ENCODE peak calls at places on chromosomes 16 and 17, in nine cellular contexts. One of them, this sample, is unnamed.

GRCh38 chr17:80822021-80822699 is 169.5 kb upstream of the CHMP6 start:
- DNase-seq in lung: no peak
- DNase-seq in LoVo: no peak
- DNase-seq in activated naive CD8-positive, alpha-beta T cell treated with anti-CD3 and anti-CD28 coated beads for 36 hours: no peak
- DNase-seq in endothelial cell: no peak
- DNase-seq in memory B cell: no peak
- DNase-seq in activated T-helper 1 cell treated with anti-CD3 and anti-CD28 coated beads, Interleukin-2, amount 50 U/mL, for 16 hours: no peak
- DNase-seq in activated naive CD4-positive, alpha-beta T cell treated with anti-CD3 and anti-CD28 coated beads for 36 hours: no peak
- DNase-seq in retinal pigment epithelial cell: no peak
- DNase-seq in this sample: no peak

GRCh38 chr16:8677481-8677880 is 3.1 kb downstream of the ABAT start:
- DNase-seq in memory B cell: no peak
- DNase-seq in LoVo: no peak
- DNase-seq in retinal pigment epithelial cell: no peak
- DNase-seq in lung: no peak
- DNase-seq in activated naive CD4-positive, alpha-beta T cell treated with anti-CD3 and anti-CD28 coated beads for 36 hours: no peak
- DNase-seq in activated T-helper 1 cell treated with anti-CD3 and anti-CD28 coated beads, Interleukin-2, amount 50 U/mL, for 16 hours: no peak
- DNase-seq in activated naive CD8-positive, alpha-beta T cell treated with anti-CD3 and anti-CD28 coated beads for 36 hours: no peak
- DNase-seq in endothelial cell: no peak
- DNase-seq in this sample: no peak

GRCh38 chr17:50708050-50709000 is 611 bp upstream of the ANKRD40 start:
- DNase-seq in lung: no peak
- DNase-seq in activated naive CD4-positive, alpha-beta T cell treated with anti-CD3 and anti-CD28 coated beads for 36 hours: peak; percentile 23
- DNase-seq in activated T-helper 1 cell treated with anti-CD3 and anti-CD28 coated beads, Interleukin-2, amount 50 U/mL, for 16 hours: no peak
- DNase-seq in LoVo: no peak
- DNase-seq in activated naive CD8-positive, alpha-beta T cell treated with anti-CD3 and anti-CD28 coated beads for 36 hours: no peak
- DNase-seq in memory B cell: no peak
- DNase-seq in endothelial cell: no peak
- DNase-seq in retinal pigment epithelial cell: no peak
- DNase-seq in this sample: peak; percentile 70

GRCh38 chr16:68283346-68283745 is 19.0 kb downstream of the SLC7A6 start:
- DNase-seq in activated T-helper 1 cell treated with anti-CD3 and anti-CD28 coated beads, Interleukin-2, amount 50 U/mL, for 16 hours: no peak
- DNase-seq in endothelial cell: no peak
- DNase-seq in retinal pigment epithelial cell: no peak
- DNase-seq in LoVo: no peak
- DNase-seq in activated naive CD4-positive, alpha-beta T cell treated with anti-CD3 and anti-CD28 coated beads for 36 hours: no peak
- DNase-seq in lung: no peak
- DNase-seq in memory B cell: no peak
- DNase-seq in activated naive CD8-positive, alpha-beta T cell treated with anti-CD3 and anti-CD28 coated beads for 36 hours: no peak
- DNase-seq in this sample: no peak

GRCh38 chr17:45146616-45147101 is 1.6 kb upstream of the HEXIM1 start:
- DNase-seq in endothelial cell: no peak
- DNase-seq in retinal pigment epithelial cell: no peak
- DNase-seq in lung: peak; percentile 57
- DNase-seq in LoVo: peak; percentile 80
- DNase-seq in memory B cell: no peak
- DNase-seq in activated naive CD4-positive, alpha-beta T cell treated with anti-CD3 and anti-CD28 coated beads for 36 hours: no peak
- DNase-seq in activated naive CD8-positive, alpha-beta T cell treated with anti-CD3 and anti-CD28 coated beads for 36 hours: no peak
- DNase-seq in activated T-helper 1 cell treated with anti-CD3 and anti-CD28 coated beads, Interleukin-2, amount 50 U/mL, for 16 hours: no peak
- DNase-seq in this sample: no peak

GRCh38 chr17:43559161-43559816 is 13.1 kb upstream of the ETV4 start:
- DNase-seq in activated T-helper 1 cell treated with anti-CD3 and anti-CD28 coated beads, Interleukin-2, amount 50 U/mL, for 16 hours: no peak
- DNase-seq in lung: no peak
- DNase-seq in memory B cell: no peak
- DNase-seq in endothelial cell: no peak
- DNase-seq in activated naive CD4-positive, alpha-beta T cell treated with anti-CD3 and anti-CD28 coated beads for 36 hours: no peak
- DNase-seq in LoVo: no peak
- DNase-seq in retinal pigment epithelial cell: no peak
- DNase-seq in activated naive CD8-positive, alpha-beta T cell treated with anti-CD3 and anti-CD28 coated beads for 36 hours: no peak
- DNase-seq in this sample: no peak

GRCh38 chr17:45225051-45225700 is 3.5 kb downstream of the FMNL1 start:
- DNase-seq in lung: no peak
- DNase-seq in endothelial cell: no peak
- DNase-seq in activated T-helper 1 cell treated with anti-CD3 and anti-CD28 coated beads, Interleukin-2, amount 50 U/mL, for 16 hours: no peak
- DNase-seq in LoVo: no peak
- DNase-seq in activated naive CD8-positive, alpha-beta T cell treated with anti-CD3 and anti-CD28 coated beads for 36 hours: no peak
- DNase-seq in memory B cell: no peak
- DNase-seq in retinal pigment epithelial cell: no peak
- DNase-seq in activated naive CD4-positive, alpha-beta T cell treated with anti-CD3 and anti-CD28 coated beads for 36 hours: peak; percentile 77
- DNase-seq in this sample: no peak

GRCh38 chr17:29212681-29213121 is 32.5 kb upstream of the MYO18A start:
- DNase-seq in activated T-helper 1 cell treated with anti-CD3 and anti-CD28 coated beads, Interleukin-2, amount 50 U/mL, for 16 hours: no peak
- DNase-seq in retinal pigment epithelial cell: no peak
- DNase-seq in LoVo: no peak
- DNase-seq in endothelial cell: no peak
- DNase-seq in memory B cell: no peak
- DNase-seq in activated naive CD4-positive, alpha-beta T cell treated with anti-CD3 and anti-CD28 coated beads for 36 hours: no peak
- DNase-seq in activated naive CD8-positive, alpha-beta T cell treated with anti-CD3 and anti-CD28 coated beads for 36 hours: no peak
- DNase-seq in lung: no peak
- DNase-seq in this sample: no peak

GRCh38 chr17:58527306-58527705 is 12.9 kb upstream of the MTMR4 start:
- DNase-seq in activated naive CD4-positive, alpha-beta T cell treated with anti-CD3 and anti-CD28 coated beads for 36 hours: no peak
- DNase-seq in retinal pigment epithelial cell: no peak
- DNase-seq in memory B cell: no peak
- DNase-seq in activated naive CD8-positive, alpha-beta T cell treated with anti-CD3 and anti-CD28 coated beads for 36 hours: no peak
- DNase-seq in endothelial cell: no peak
- DNase-seq in LoVo: no peak
- DNase-seq in activated T-helper 1 cell treated with anti-CD3 and anti-CD28 coated beads, Interleukin-2, amount 50 U/mL, for 16 hours: no peak
- DNase-seq in lung: no peak
- DNase-seq in this sample: no peak

GRCh38 chr17:82890339-82890730 is 50.5 kb upstream of the ZNF750 start:
- DNase-seq in retinal pigment epithelial cell: no peak
- DNase-seq in activated T-helper 1 cell treated with anti-CD3 and anti-CD28 coated beads, Interleukin-2, amount 50 U/mL, for 16 hours: no peak
- DNase-seq in LoVo: no peak
- DNase-seq in activated naive CD4-positive, alpha-beta T cell treated with anti-CD3 and anti-CD28 coated beads for 36 hours: no peak
- DNase-seq in lung: peak; percentile 61
- DNase-seq in memory B cell: no peak
- DNase-seq in activated naive CD8-positive, alpha-beta T cell treated with anti-CD3 and anti-CD28 coated beads for 36 hours: no peak
- DNase-seq in endothelial cell: no peak
- DNase-seq in this sample: no peak

GRCh38 chr16:4846503-4846900 is 586 bp downstream of the GLYR1 start:
- DNase-seq in activated T-helper 1 cell treated with anti-CD3 and anti-CD28 coated beads, Interleukin-2, amount 50 U/mL, for 16 hours: no peak
- DNase-seq in lung: peak; percentile 61
- DNase-seq in LoVo: peak; percentile 23
- DNase-seq in retinal pigment epithelial cell: no peak
- DNase-seq in activated naive CD8-positive, alpha-beta T cell treated with anti-CD3 and anti-CD28 coated beads for 36 hours: peak; percentile 27
- DNase-seq in activated naive CD4-positive, alpha-beta T cell treated with anti-CD3 and anti-CD28 coated beads for 36 hours: peak; percentile 23
- DNase-seq in endothelial cell: peak; percentile 44
- DNase-seq in memory B cell: peak; percentile 20
- DNase-seq in this sample: no peak

GRCh38 chr17:78817123-78817522 is 23.5 kb downstream of the USP36 start:
- DNase-seq in memory B cell: no peak
- DNase-seq in endothelial cell: no peak
- DNase-seq in LoVo: no peak
- DNase-seq in activated T-helper 1 cell treated with anti-CD3 and anti-CD28 coated beads, Interleukin-2, amount 50 U/mL, for 16 hours: peak; percentile 27
- DNase-seq in activated naive CD4-positive, alpha-beta T cell treated with anti-CD3 and anti-CD28 coated beads for 36 hours: peak; percentile 82
- DNase-seq in lung: no peak
- DNase-seq in retinal pigment epithelial cell: no peak
- DNase-seq in activated naive CD8-positive, alpha-beta T cell treated with anti-CD3 and anti-CD28 coated beads for 36 hours: peak; percentile 39
- DNase-seq in this sample: no peak

GRCh38 chr16:64150193-64150592 is 971.7 kb downstream of the CDH11 start:
- DNase-seq in retinal pigment epithelial cell: no peak
- DNase-seq in LoVo: no peak
- DNase-seq in activated naive CD8-positive, alpha-beta T cell treated with anti-CD3 and anti-CD28 coated beads for 36 hours: no peak
- DNase-seq in activated naive CD4-positive, alpha-beta T cell treated with anti-CD3 and anti-CD28 coated beads for 36 hours: no peak
- DNase-seq in memory B cell: no peak
- DNase-seq in lung: no peak
- DNase-seq in activated T-helper 1 cell treated with anti-CD3 and anti-CD28 coated beads, Interleukin-2, amount 50 U/mL, for 16 hours: no peak
- DNase-seq in endothelial cell: no peak
- DNase-seq in this sample: no peak

GRCh38 chr17:34306466-34306865 is 12.8 kb upstream of the CCL8 start:
- DNase-seq in activated naive CD4-positive, alpha-beta T cell treated with anti-CD3 and anti-CD28 coated beads for 36 hours: no peak
- DNase-seq in activated naive CD8-positive, alpha-beta T cell treated with anti-CD3 and anti-CD28 coated beads for 36 hours: no peak
- DNase-seq in activated T-helper 1 cell treated with anti-CD3 and anti-CD28 coated beads, Interleukin-2, amount 50 U/mL, for 16 hours: no peak
- DNase-seq in LoVo: no peak
- DNase-seq in endothelial cell: peak; percentile 8
- DNase-seq in retinal pigment epithelial cell: peak; percentile 38
- DNase-seq in memory B cell: no peak
- DNase-seq in lung: peak; percentile 40
- DNase-seq in this sample: peak; percentile 3

GRCh38 chr16:3458852-3459361 is 15.4 kb downstream of the NAA60 start:
- DNase-seq in endothelial cell: no peak
- DNase-seq in activated naive CD8-positive, alpha-beta T cell treated with anti-CD3 and anti-CD28 coated beads for 36 hours: no peak
- DNase-seq in retinal pigment epithelial cell: no peak
- DNase-seq in lung: peak; percentile 47
- DNase-seq in activated naive CD4-positive, alpha-beta T cell treated with anti-CD3 and anti-CD28 coated beads for 36 hours: no peak
- DNase-seq in memory B cell: no peak
- DNase-seq in LoVo: peak; percentile 77
- DNase-seq in activated T-helper 1 cell treated with anti-CD3 and anti-CD28 coated beads, Interleukin-2, amount 50 U/mL, for 16 hours: no peak
- DNase-seq in this sample: no peak

GRCh38 chr16:10180771-10181163 is 1.5 kb downstream of the GRIN2A start:
- DNase-seq in activated T-helper 1 cell treated with anti-CD3 and anti-CD28 coated beads, Interleukin-2, amount 50 U/mL, for 16 hours: no peak
- DNase-seq in retinal pigment epithelial cell: no peak
- DNase-seq in activated naive CD4-positive, alpha-beta T cell treated with anti-CD3 and anti-CD28 coated beads for 36 hours: peak; percentile 24
- DNase-seq in lung: no peak
- DNase-seq in activated naive CD8-positive, alpha-beta T cell treated with anti-CD3 and anti-CD28 coated beads for 36 hours: peak; percentile 44
- DNase-seq in memory B cell: peak; percentile 18
- DNase-seq in LoVo: no peak
- DNase-seq in endothelial cell: peak; percentile 80
- DNase-seq in this sample: no peak

GRCh38 chr17:68169840-68170239 is 78.0 kb upstream of the AMZ2 start:
- DNase-seq in activated naive CD4-positive, alpha-beta T cell treated with anti-CD3 and anti-CD28 coated beads for 36 hours: no peak
- DNase-seq in endothelial cell: no peak
- DNase-seq in retinal pigment epithelial cell: no peak
- DNase-seq in lung: no peak
- DNase-seq in memory B cell: no peak
- DNase-seq in activated T-helper 1 cell treated with anti-CD3 and anti-CD28 coated beads, Interleukin-2, amount 50 U/mL, for 16 hours: no peak
- DNase-seq in activated naive CD8-positive, alpha-beta T cell treated with anti-CD3 and anti-CD28 coated beads for 36 hours: no peak
- DNase-seq in LoVo: no peak
- DNase-seq in this sample: no peak

GRCh38 chr17:72530409-72530808 is 409.6 kb downstream of the SOX9 start:
- DNase-seq in lung: no peak
- DNase-seq in memory B cell: no peak
- DNase-seq in activated naive CD4-positive, alpha-beta T cell treated with anti-CD3 and anti-CD28 coated beads for 36 hours: no peak
- DNase-seq in activated naive CD8-positive, alpha-beta T cell treated with anti-CD3 and anti-CD28 coated beads for 36 hours: no peak
- DNase-seq in LoVo: no peak
- DNase-seq in activated T-helper 1 cell treated with anti-CD3 and anti-CD28 coated beads, Interleukin-2, amount 50 U/mL, for 16 hours: no peak
- DNase-seq in endothelial cell: no peak
- DNase-seq in retinal pigment epithelial cell: no peak
- DNase-seq in this sample: no peak

GRCh38 chr17:77318021-77318420 is 177.3 kb downstream of the SEC14L1 start:
- DNase-seq in memory B cell: no peak
- DNase-seq in endothelial cell: no peak
- DNase-seq in LoVo: no peak
- DNase-seq in lung: no peak
- DNase-seq in retinal pigment epithelial cell: no peak
- DNase-seq in activated T-helper 1 cell treated with anti-CD3 and anti-CD28 coated beads, Interleukin-2, amount 50 U/mL, for 16 hours: no peak
- DNase-seq in activated naive CD8-positive, alpha-beta T cell treated with anti-CD3 and anti-CD28 coated beads for 36 hours: no peak
- DNase-seq in activated naive CD4-positive, alpha-beta T cell treated with anti-CD3 and anti-CD28 coated beads for 36 hours: no peak
- DNase-seq in this sample: no peak

GRCh38 chr17:45428954-45429337 is 3.7 kb downstream of the ARHGAP27 start:
- DNase-seq in activated naive CD8-positive, alpha-beta T cell treated with anti-CD3 and anti-CD28 coated beads for 36 hours: no peak
- DNase-seq in activated naive CD4-positive, alpha-beta T cell treated with anti-CD3 and anti-CD28 coated beads for 36 hours: no peak
- DNase-seq in lung: no peak
- DNase-seq in activated T-helper 1 cell treated with anti-CD3 and anti-CD28 coated beads, Interleukin-2, amount 50 U/mL, for 16 hours: no peak
- DNase-seq in endothelial cell: no peak
- DNase-seq in LoVo: no peak
- DNase-seq in memory B cell: peak; percentile 49
- DNase-seq in retinal pigment epithelial cell: no peak
- DNase-seq in this sample: peak; percentile 36

GRCh38 chr16:5019775-5020174 is 14.0 kb downstream of the NAGPA start:
- DNase-seq in memory B cell: no peak
- DNase-seq in activated T-helper 1 cell treated with anti-CD3 and anti-CD28 coated beads, Interleukin-2, amount 50 U/mL, for 16 hours: no peak
- DNase-seq in retinal pigment epithelial cell: no peak
- DNase-seq in activated naive CD4-positive, alpha-beta T cell treated with anti-CD3 and anti-CD28 coated beads for 36 hours: no peak
- DNase-seq in lung: no peak
- DNase-seq in endothelial cell: no peak
- DNase-seq in LoVo: no peak
- DNase-seq in activated naive CD8-positive, alpha-beta T cell treated with anti-CD3 and anti-CD28 coated beads for 36 hours: no peak
- DNase-seq in this sample: no peak

GRCh38 chr17:51152766-51153209 is 571 bp upstream of the NME1 start:
- DNase-seq in memory B cell: no peak
- DNase-seq in lung: no peak
- DNase-seq in LoVo: peak; percentile 40
- DNase-seq in activated T-helper 1 cell treated with anti-CD3 and anti-CD28 coated beads, Interleukin-2, amount 50 U/mL, for 16 hours: no peak
- DNase-seq in retinal pigment epithelial cell: no peak
- DNase-seq in endothelial cell: no peak
- DNase-seq in activated naive CD8-positive, alpha-beta T cell treated with anti-CD3 and anti-CD28 coated beads for 36 hours: no peak
- DNase-seq in activated naive CD4-positive, alpha-beta T cell treated with anti-CD3 and anti-CD28 coated beads for 36 hours: no peak
- DNase-seq in this sample: peak; percentile 69

GRCh38 chr16:49664221-49665215 is 191.4 kb downstream of the ZNF423 start:
- DNase-seq in memory B cell: no peak
- DNase-seq in lung: no peak
- DNase-seq in retinal pigment epithelial cell: no peak
- DNase-seq in activated naive CD4-positive, alpha-beta T cell treated with anti-CD3 and anti-CD28 coated beads for 36 hours: no peak
- DNase-seq in endothelial cell: no peak
- DNase-seq in activated naive CD8-positive, alpha-beta T cell treated with anti-CD3 and anti-CD28 coated beads for 36 hours: no peak
- DNase-seq in activated T-helper 1 cell treated with anti-CD3 and anti-CD28 coated beads, Interleukin-2, amount 50 U/mL, for 16 hours: no peak
- DNase-seq in LoVo: no peak
- DNase-seq in this sample: no peak

GRCh38 chr16:3145151-3145550 is 10.3 kb downstream of the ZNF213 start:
- DNase-seq in memory B cell: no peak
- DNase-seq in activated naive CD4-positive, alpha-beta T cell treated with anti-CD3 and anti-CD28 coated beads for 36 hours: no peak
- DNase-seq in lung: no peak
- DNase-seq in LoVo: no peak
- DNase-seq in retinal pigment epithelial cell: no peak
- DNase-seq in activated naive CD8-positive, alpha-beta T cell treated with anti-CD3 and anti-CD28 coated beads for 36 hours: no peak
- DNase-seq in activated T-helper 1 cell treated with anti-CD3 and anti-CD28 coated beads, Interleukin-2, amount 50 U/mL, for 16 hours: no peak
- DNase-seq in endothelial cell: no peak
- DNase-seq in this sample: no peak

GRCh38 chr16:67959520-67959919 is 8.9 kb downstream of the SLC12A4 start:
- DNase-seq in LoVo: no peak
- DNase-seq in lung: peak; percentile 59
- DNase-seq in retinal pigment epithelial cell: no peak
- DNase-seq in activated naive CD4-positive, alpha-beta T cell treated with anti-CD3 and anti-CD28 coated beads for 36 hours: no peak
- DNase-seq in endothelial cell: no peak
- DNase-seq in memory B cell: no peak
- DNase-seq in activated T-helper 1 cell treated with anti-CD3 and anti-CD28 coated beads, Interleukin-2, amount 50 U/mL, for 16 hours: no peak
- DNase-seq in activated naive CD8-positive, alpha-beta T cell treated with anti-CD3 and anti-CD28 coated beads for 36 hours: no peak
- DNase-seq in this sample: no peak

GRCh38 chr16:86740298-86740697 is 161.9 kb downstream of the FOXL1 start:
- DNase-seq in lung: no peak
- DNase-seq in memory B cell: no peak
- DNase-seq in retinal pigment epithelial cell: no peak
- DNase-seq in LoVo: no peak
- DNase-seq in activated naive CD4-positive, alpha-beta T cell treated with anti-CD3 and anti-CD28 coated beads for 36 hours: no peak
- DNase-seq in activated T-helper 1 cell treated with anti-CD3 and anti-CD28 coated beads, Interleukin-2, amount 50 U/mL, for 16 hours: no peak
- DNase-seq in activated naive CD8-positive, alpha-beta T cell treated with anti-CD3 and anti-CD28 coated beads for 36 hours: no peak
- DNase-seq in endothelial cell: no peak
- DNase-seq in this sample: no peak

GRCh38 chr17:8025176-8025911 is 13.5 kb upstream of the ALOX15B start:
- DNase-seq in activated naive CD8-positive, alpha-beta T cell treated with anti-CD3 and anti-CD28 coated beads for 36 hours: no peak
- DNase-seq in activated naive CD4-positive, alpha-beta T cell treated with anti-CD3 and anti-CD28 coated beads for 36 hours: no peak
- DNase-seq in activated T-helper 1 cell treated with anti-CD3 and anti-CD28 coated beads, Interleukin-2, amount 50 U/mL, for 16 hours: no peak
- DNase-seq in retinal pigment epithelial cell: no peak
- DNase-seq in endothelial cell: no peak
- DNase-seq in lung: no peak
- DNase-seq in LoVo: no peak
- DNase-seq in memory B cell: no peak
- DNase-seq in this sample: no peak

GRCh38 chr16:58732545-58733247 is 1.4 kb downstream of the GOT2 start:
- DNase-seq in lung: no peak
- DNase-seq in endothelial cell: no peak
- DNase-seq in LoVo: no peak
- DNase-seq in activated naive CD8-positive, alpha-beta T cell treated with anti-CD3 and anti-CD28 coated beads for 36 hours: peak; percentile 19
- DNase-seq in retinal pigment epithelial cell: no peak
- DNase-seq in memory B cell: no peak
- DNase-seq in activated T-helper 1 cell treated with anti-CD3 and anti-CD28 coated beads, Interleukin-2, amount 50 U/mL, for 16 hours: no peak
- DNase-seq in activated naive CD4-positive, alpha-beta T cell treated with anti-CD3 and anti-CD28 coated beads for 36 hours: peak; percentile 12
- DNase-seq in this sample: peak; percentile 17

GRCh38 chr17:4950075-4950756 is 703 bp upstream of the ENO3 start:
- DNase-seq in endothelial cell: peak; percentile 19
- DNase-seq in retinal pigment epithelial cell: no peak
- DNase-seq in memory B cell: no peak
- DNase-seq in LoVo: peak; percentile 46
- DNase-seq in lung: peak; percentile 60
- DNase-seq in activated naive CD8-positive, alpha-beta T cell treated with anti-CD3 and anti-CD28 coated beads for 36 hours: peak; percentile 48
- DNase-seq in activated T-helper 1 cell treated with anti-CD3 and anti-CD28 coated beads, Interleukin-2, amount 50 U/mL, for 16 hours: no peak
- DNase-seq in activated naive CD4-positive, alpha-beta T cell treated with anti-CD3 and anti-CD28 coated beads for 36 hours: peak; percentile 44
- DNase-seq in this sample: peak; percentile 10

GRCh38 chr17:19507673-19508326 is 25.9 kb upstream of the SLC47A1 start:
- DNase-seq in lung: peak; percentile 80
- DNase-seq in LoVo: peak; percentile 86
- DNase-seq in endothelial cell: peak; percentile 89
- DNase-seq in activated naive CD8-positive, alpha-beta T cell treated with anti-CD3 and anti-CD28 coated beads for 36 hours: peak; percentile 76
- DNase-seq in activated naive CD4-positive, alpha-beta T cell treated with anti-CD3 and anti-CD28 coated beads for 36 hours: peak; percentile 90
- DNase-seq in retinal pigment epithelial cell: peak; percentile 67
- DNase-seq in memory B cell: peak; percentile 91
- DNase-seq in activated T-helper 1 cell treated with anti-CD3 and anti-CD28 coated beads, Interleukin-2, amount 50 U/mL, for 16 hours: peak; percentile 81
- DNase-seq in this sample: peak; percentile 14

GRCh38 chr17:72706396-72706981 is 386.0 kb downstream of the SLC39A11 start:
- DNase-seq in endothelial cell: no peak
- DNase-seq in retinal pigment epithelial cell: no peak
- DNase-seq in LoVo: no peak
- DNase-seq in activated naive CD4-positive, alpha-beta T cell treated with anti-CD3 and anti-CD28 coated beads for 36 hours: no peak
- DNase-seq in activated naive CD8-positive, alpha-beta T cell treated with anti-CD3 and anti-CD28 coated beads for 36 hours: no peak
- DNase-seq in lung: no peak
- DNase-seq in activated T-helper 1 cell treated with anti-CD3 and anti-CD28 coated beads, Interleukin-2, amount 50 U/mL, for 16 hours: no peak
- DNase-seq in memory B cell: no peak
- DNase-seq in this sample: no peak

This sample was measured in Kasumi-1.